ENCODE peak calls at places on chromosome 10, in seven cellular contexts. F is fibroblast of the aortic adventitia, S is A549, K is fibroblast of pulmonary artery, C is epithelial cell of esophagus, W is activated B cell treated with CpG ODN at 0.5 μM for 24 hours, V is cardiac fibroblast. Z is an unnamed sample.

GRCh38 chr10:131832056-131832685 is 68.6 kb upstream of the PPP2R2D start:
- DNase-seq in F (no peak), S (no peak), K (no peak), C (no peak), W (no peak), V (no peak), Z (peak)

GRCh38 chr10:22473044-22473443 is 127.7 kb downstream of the SPAG6 start:
- DNase-seq in F (no peak), S (no peak), K (no peak), C (no peak), W (no peak), V (no peak), Z (no peak)

GRCh38 chr10:96910488-96911395 is 78.6 kb downstream of the LCOR start:
- DNase-seq in F (peak), S (peak), K (peak), C (peak), W (no peak), V (peak), Z (no peak)

GRCh38 chr10:121437596-121437995 is 160.6 kb downstream of the FGFR2 start:
- DNase-seq in F (no peak), S (no peak), K (no peak), C (no peak), W (no peak), V (no peak), Z (no peak)

GRCh38 chr10:47409171-47409865 is 25.2 kb upstream of the ZNF488 start:
- DNase-seq in F (no peak), S (no peak), K (no peak), C (no peak), W (no peak), V (no peak), Z (no peak)

GRCh38 chr10:4426866-4427265 is 399.1 kb upstream of the AKR1E2 start:
- DNase-seq in F (no peak), S (no peak), K (no peak), C (peak), W (no peak), V (no peak), Z (no peak)

GRCh38 chr10:87605656-87606308 is 53.9 kb upstream of the PAPSS2 start:
- DNase-seq in F (peak), S (no peak), K (peak), C (peak), W (no peak), V (peak), Z (no peak)

GRCh38 chr10:126397640-126398382 is 9.5 kb upstream of the ADAM12 start:
- DNase-seq in F (peak), S (peak), K (peak), C (peak), W (no peak), V (peak), Z (no peak)

GRCh38 chr10:12068467-12069269 is at the start of gene DHTKD1:
- DNase-seq in F (peak), S (peak), K (peak), C (peak), W (peak), V (peak), Z (peak)

GRCh38 chr10:90245623-90246022 is 544.2 kb downstream of the KIF20B start:
- DNase-seq in F (peak), S (no peak), K (peak), C (no peak), W (no peak), V (peak), Z (no peak)

GRCh38 chr10:115093286-115093775 is at the start of gene ATRNL1:
- DNase-seq in F (no peak), S (no peak), K (peak), C (peak), W (no peak), V (peak), Z (no peak)

GRCh38 chr10:106504536-106504935 is 660.0 kb downstream of the SORCS1 start:
- DNase-seq in F (no peak), S (no peak), K (no peak), C (no peak), W (no peak), V (no peak), Z (no peak)

GRCh38 chr10:132665946-132666732 is 119.8 kb downstream of the NKX6-2 start:
- DNase-seq in F (peak), S (peak), K (peak), C (peak), W (no peak), V (peak), Z (peak)

GRCh38 chr10:108911814-108912541 is 1011.3 kb downstream of the XPNPEP1 start:
- DNase-seq in F (peak), S (peak), K (peak), C (peak), W (no peak), V (peak), Z (no peak)

GRCh38 chr10:68153473-68154210 is 44.4 kb downstream of the MYPN start:
- DNase-seq in F (peak), S (peak), K (peak), C (peak), W (no peak), V (peak), Z (peak)

GRCh38 chr10:72812798-72813430 is 80.6 kb upstream of the OIT3 start:
- DNase-seq in F (peak), S (peak), K (peak), C (peak), W (no peak), V (peak), Z (no peak)

GRCh38 chr10:86757110-86757790 is 831 bp downstream of the BMPR1A start:
- DNase-seq in F (peak), S (peak), K (peak), C (peak), W (peak), V (peak), Z (no peak)

GRCh38 chr10:68135922-68136718 is 26.8 kb downstream of the MYPN start:
- DNase-seq in F (peak), S (peak), K (peak), C (peak), W (no peak), V (peak), Z (no peak)

GRCh38 chr10:12707461-12708185 is 293.9 kb downstream of the CCDC3 start:
- DNase-seq in F (peak), S (peak), K (peak), C (peak), W (no peak), V (peak), Z (no peak)

GRCh38 chr10:110365356-110366143 is 60.8 kb upstream of the SMNDC1 start:
- DNase-seq in F (no peak), S (no peak), K (no peak), C (no peak), W (no peak), V (no peak), Z (no peak)

GRCh38 chr10:131846224-131847101 is 54.3 kb upstream of the PPP2R2D start:
- DNase-seq in F (no peak), S (no peak), K (no peak), C (no peak), W (no peak), V (no peak), Z (no peak)

GRCh38 chr10:29621161-29621560 is 13.6 kb downstream of the SVIL start:
- DNase-seq in F (peak), S (no peak), K (peak), C (peak), W (no peak), V (peak), Z (no peak)

GRCh38 chr10:73534857-73535256 is 39.0 kb upstream of the PPP3CB start:
- DNase-seq in F (no peak), S (no peak), K (no peak), C (no peak), W (no peak), V (no peak), Z (no peak)

GRCh38 chr10:27646194-27646593 is 99.4 kb downstream of the MKX start:
- DNase-seq in F (no peak), S (no peak), K (peak), C (peak), W (no peak), V (no peak), Z (no peak)

GRCh38 chr10:118912961-118913360 is 116.6 kb upstream of the NANOS1 start:
- DNase-seq in F (peak), S (no peak), K (peak), C (no peak), W (no peak), V (peak), Z (no peak)

GRCh38 chr10:30158325-30158960 is 99.1 kb upstream of the JCAD start:
- DNase-seq in F (peak), S (no peak), K (peak), C (no peak), W (no peak), V (no peak), Z (no peak)

GRCh38 chr10:77837248-77837924 is 89.2 kb downstream of the DLG5 start:
- DNase-seq in F (no peak), S (no peak), K (peak), C (peak), W (no peak), V (no peak), Z (no peak)

GRCh38 chr10:70562036-70562710 is 40.4 kb downstream of the PRF1 start:
- DNase-seq in F (no peak), S (no peak), K (no peak), C (no peak), W (no peak), V (no peak), Z (no peak)

GRCh38 chr10:66964946-66965345 is 39.1 kb downstream of the LRRTM3 start:
- DNase-seq in F (no peak), S (no peak), K (no peak), C (no peak), W (no peak), V (no peak), Z (no peak)

GRCh38 chr10:86366033-86366901 is at the start of gene GRID1:
- DNase-seq in F (no peak), S (no peak), K (no peak), C (peak), W (peak), V (peak), Z (peak)

GRCh38 chr10:132685121-132685891 is 100.6 kb downstream of the NKX6-2 start:
- DNase-seq in F (peak), S (no peak), K (peak), C (peak), W (peak), V (peak), Z (peak)

GRCh38 chr10:130021373-130021950 is 57.4 kb upstream of the EBF3 start:
- DNase-seq in F (peak), S (no peak), K (peak), C (no peak), W (no peak), V (peak), Z (no peak)

GRCh38 chr10:51960494-51960895 is 261.1 kb upstream of the CSTF2T start:
- DNase-seq in F (peak), S (peak), K (peak), C (peak), W (no peak), V (peak), Z (no peak)

GRCh38 chr10:93742633-93743349 is 14.9 kb upstream of the LGI1 start:
- DNase-seq in F (no peak), S (no peak), K (no peak), C (no peak), W (no peak), V (no peak), Z (peak)

GRCh38 chr10:91579351-91579985 is 53.4 kb downstream of the PPP1R3C start:
- DNase-seq in F (peak), S (no peak), K (no peak), C (peak), W (no peak), V (no peak), Z (no peak)

GRCh38 chr10:33546031-33546430 is 211.6 kb upstream of the NRP1 start:
- DNase-seq in F (no peak), S (no peak), K (no peak), C (no peak), W (no peak), V (no peak), Z (no peak)
- TF ChIP-seq CTCF in F (no peak), S (no peak), K (no peak), C (no peak), W (no peak), V (no peak), Z (no peak)

GRCh38 chr10:102347236-102347828 is 48.2 kb upstream of the NFKB2 start:
- DNase-seq in F (peak), S (peak), K (peak), C (peak), W (no peak), V (peak), Z (no peak)

GRCh38 chr10:102352066-102352715 is 43.3 kb upstream of the NFKB2 start:
- DNase-seq in F (peak), S (peak), K (peak), C (peak), W (peak), V (peak), Z (no peak)
- TF ChIP-seq CTCF in F (peak), S (peak), K (peak), C (peak), W (peak), V (peak), Z (peak)

DNA sequence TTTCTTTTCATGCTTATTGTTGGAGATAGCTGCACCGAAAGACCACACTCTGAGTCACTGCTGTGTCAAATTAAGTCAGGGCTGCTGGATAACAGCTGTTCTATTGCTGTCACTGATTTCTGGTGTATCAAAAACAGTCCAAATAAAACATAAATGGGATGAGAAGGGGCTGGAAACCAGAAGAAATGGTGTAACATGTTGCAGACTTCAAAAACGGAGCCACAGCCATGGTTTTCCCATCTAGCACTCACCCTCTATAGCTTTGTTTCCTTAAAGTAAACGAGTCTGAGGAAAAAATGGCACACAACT is 103.3 kb upstream of the DIP2C start:
- DNase-seq in F (peak), S (no peak), K (peak), C (no peak), W (no peak), V (peak), Z (no peak)
- TF ChIP-seq CTCF in F (no peak), S (no peak), K (no peak), C (no peak), W (no peak), V (no peak), Z (no peak)

GRCh38 chr10:48478980-48479811 is 125.7 kb downstream of the ARHGAP22 start:
- DNase-seq in F (no peak), S (no peak), K (no peak), C (no peak), W (peak), V (no peak), Z (no peak)

GRCh38 chr10:48475943-48476278 is 129.0 kb downstream of the ARHGAP22 start:
- DNase-seq in F (no peak), S (no peak), K (no peak), C (no peak), W (no peak), V (no peak), Z (no peak)

GRCh38 chr10:48478469-48478868 is 126.4 kb downstream of the ARHGAP22 start:
- DNase-seq in F (no peak), S (no peak), K (no peak), C (no peak), W (no peak), V (no peak), Z (no peak)

GRCh38 chr10:48476279-48476982 is 128.4 kb downstream of the ARHGAP22 start:
- DNase-seq in F (peak), S (no peak), K (peak), C (no peak), W (peak), V (peak), Z (peak)

GRCh38 chr10:48477181-48477580 is 127.7 kb downstream of the ARHGAP22 start:
- DNase-seq in F (no peak), S (no peak), K (no peak), C (peak), W (no peak), V (no peak), Z (no peak)
- TF ChIP-seq CTCF in F (no peak), S (no peak), K (no peak), C (no peak), W (no peak), V (no peak), Z (no peak)